ENCODE peak calls at places on chromosome 7, in nine cellular contexts. O is T-helper 22 cell; Z is activated T-helper 1 cell treated with anti-CD3 and anti-CD28 coated beads, Interleukin-12 subunit alpha, Interleukin-12 subunit beta, Interleukin-2, Interleukin-4 antibody, amounts not matched to agents 30 ng/mL and 10 ng/mL and 1 ng/mL, durations not matched to agents 14 hours and 24 hours and 36 hours; V is kidney glomerular epithelial cell; Q is NCI-H2081; K is stimulated activated CD4-positive, alpha-beta T cell treated with anti-CD3 and anti-CD28 coated beads, TNF-alpha, amount 100 ng/mL, for 4 hours; N is upper lobe of right lung; B is CD8-positive, alpha-beta memory T cell; P is GM03348. W is an unnamed sample.

GRCh38 chr7:107922891-107923290 is 31.9 kb downstream of the DLD start:
- DNase-seq in K (no peak), B (no peak), P (no peak), O (no peak), Q (no peak), V (no peak), Z (no peak), N (no peak), W (no peak)

GRCh38 chr7:11831383-11831726 is 643 bp downstream of the THSD7A start:
- DNase-seq in Z (no peak), N (no peak), O (no peak), Q (no peak), B (no peak), V (peak; percentile 58), P (no peak), K (no peak), W (no peak)

GRCh38 chr7:152853236-152853635 is 93.7 kb downstream of the ACTR3B start:
- DNase-seq in Q (no peak), V (no peak), B (no peak), K (no peak), N (no peak), O (no peak), P (no peak), Z (no peak), W (no peak)

GRCh38 chr7:157516911-157517781 is 180.3 kb downstream of the DNAJB6 start:
- DNase-seq in Z (no peak), V (no peak), O (no peak), B (no peak), K (no peak), P (no peak), N (peak; percentile 57), Q (no peak), W (no peak)

GRCh38 chr7:21355406-21355874 is 72.4 kb upstream of the SP4 start:
- DNase-seq in N (no peak), Q (no peak), P (no peak), O (peak; percentile 19), V (no peak), K (peak; percentile 34), B (peak; percentile 79), Z (peak; percentile 69), W (peak; percentile 71)

GRCh38 chr7:34165927-34166550 is 260.7 kb downstream of the BMPER start:
- DNase-seq in P (peak; percentile 53), B (no peak), N (no peak), Z (no peak), O (no peak), K (no peak), Q (no peak), V (peak; percentile 40), W (no peak)

GRCh38 chr7:151256410-151257045 is 8.0 kb upstream of the SMARCD3 start:
- DNase-seq in V (peak; percentile 35), O (no peak), Z (no peak), B (no peak), K (no peak), P (peak; percentile 35), Q (no peak), N (no peak), W (no peak)

GRCh38 chr7:156907656-156908055 is 14.7 kb upstream of the LMBR1 start:
- DNase-seq in V (no peak), N (no peak), Q (no peak), B (no peak), Z (no peak), P (no peak), O (no peak), K (no peak), W (no peak)

GRCh38 chr7:26653966-26654365 is 210.4 kb downstream of the SKAP2 start:
- DNase-seq in Z (no peak), P (no peak), N (no peak), Q (no peak), K (no peak), B (no peak), O (no peak), V (no peak), W (no peak)

GRCh38 chr7:136925556-136925955 is 57.1 kb downstream of the CHRM2 start:
- DNase-seq in O (no peak), Z (no peak), B (no peak), V (no peak), N (no peak), P (no peak), K (no peak), Q (peak; percentile 26), W (no peak)

GRCh38 chr7:2222516-2222915 is 10.2 kb downstream of the MAD1L1 start:
- DNase-seq in B (no peak), K (no peak), V (no peak), Z (no peak), P (no peak), Q (no peak), O (no peak), N (no peak), W (no peak)

GRCh38 chr7:47576031-47576908 is 5.6 kb downstream of the TNS3 start:
- DNase-seq in B (no peak), P (peak; percentile 54), K (no peak), N (no peak), Z (no peak), Q (no peak), V (no peak), O (no peak), W (no peak)

GRCh38 chr7:75982306-75983064 is 11.9 kb downstream of the TMEM120A start:
- DNase-seq in K (no peak), O (no peak), B (no peak), V (no peak), P (no peak), N (peak; percentile 55), Z (no peak), Q (no peak), W (no peak)

W was measured in activated T-helper 2 cell treated with anti-CD3 and anti-CD28 coated beads, Interferon-gamma antibody, Interleukin-2, Interleukin-4, amounts not matched to agents 10 μg/mL and 5 μg/mL and 100 μg/mL, durations not matched to agents 14 hours and 24 hours and 36 hours.